ENCODE peak calls at places on chromosomes 5 and 9, in seven cellular contexts. E is tibial nerve, H is smooth muscle cell of the brain vasculature, M is SJSA1, Y is mesothelial cell of epicardium, O is HFFc6, T is Ammon's horn. A is an unnamed sample.

GRCh38 chr9:131838581-131839280 is 98.9 kb upstream of the RAPGEF1 start:
- DNase-seq in O (no peak), Y (no peak), E (no peak), M (no peak), H (no peak), T (no peak), A (no peak)

GRCh38 chr5:174409070-174409469 is 315.3 kb upstream of the MSX2 start:
- DNase-seq in T (no peak), O (no peak), H (no peak), Y (no peak), E (no peak), M (no peak), A (no peak)

GRCh38 chr9:4581861-4582565 is 80.1 kb upstream of the PLPP6 start:
- DNase-seq in M (no peak), Y (no peak), T (no peak), E (no peak), O (no peak), H (no peak), A (no peak)

GRCh38 chr9:120099064-120099463 is 480.9 kb downstream of the CDK5RAP2 start:
- DNase-seq in O (no peak), M (no peak), E (no peak), Y (no peak), H (no peak), T (no peak), A (no peak)

GRCh38 chr9:123922911-123923310 is 7.0 kb downstream of the DENND1A start:
- DNase-seq in O (no peak), M (no peak), H (no peak), T (no peak), Y (no peak), E (no peak), A (no peak)

GRCh38 chr5:1200495-1201326 is 684 bp upstream of the SLC6A19 start:
- DNase-seq in H (no peak), Y (no peak), T (no peak), M (no peak), E (no peak), O (no peak), A (no peak)

GRCh38 chr9:98287383-98287782 is 31.9 kb upstream of the TBC1D2 start:
- DNase-seq in E (no peak), T (no peak), M (no peak), Y (no peak), O (no peak), H (no peak), A (no peak)

GRCh38 chr9:30796806-30797205 is 1587.6 kb upstream of the ACO1 start:
- DNase-seq in M (no peak), Y (no peak), E (no peak), H (no peak), O (no peak), T (no peak), A (no peak)

GRCh38 chr5:35665066-35665465 is 47.4 kb downstream of the SPEF2 start:
- DNase-seq in H (no peak), T (no peak), M (no peak), O (no peak), Y (no peak), E (no peak), A (no peak)